ENCODE peak calls at places on chromosomes 1 and 21, in four cellular contexts. G is HepG2, R is choroid plexus epithelial cell, D is AG10803. Z is an unnamed sample.

GRCh38 chr1:1927751-1928150 is 8.7 kb upstream of the TMEM52 start:
- DNase-seq in R (no peak), D (no peak), G (no peak), Z (no peak)

GRCh38 chr1:90561926-90562325 is 155.2 kb downstream of the BARHL2 start:
- DNase-seq in D (no peak), G (no peak), R (no peak), Z (no peak)

GRCh38 chr21:42721341-42721824 is 68.0 kb downstream of the PDE9A start:
- DNase-seq in D (peak; percentile 6), R (no peak), G (peak; percentile 30), Z (no peak)

GRCh38 chr1:72280714-72281113 is 1.6 kb downstream of the NEGR1 start:
- DNase-seq in R (peak; percentile 3), D (no peak), G (no peak), Z (no peak)

GRCh38 chr1:119783354-119784126 is 14.8 kb upstream of the HMGCS2 start:
- DNase-seq in D (peak; percentile 12), G (peak; percentile 46), R (peak; percentile 81), Z (peak; percentile 40)

GRCh38 chr1:47406966-47407365 is 9.1 kb upstream of the FOXE3 start:
- DNase-seq in D (no peak), G (no peak), R (no peak), Z (no peak)

GRCh38 chr1:224183591-224184312 is 712 bp downstream of the DEGS1 start:
- DNase-seq in G (peak; percentile 15), D (peak; percentile 83), R (peak; percentile 70), Z (peak; percentile 27)

GRCh38 chr1:45258059-45258650 is 51.8 kb upstream of the ZSWIM5 start:
- DNase-seq in D (no peak), G (no peak), R (no peak), Z (no peak)

GRCh38 chr1:223840254-223840653 is 5.5 kb downstream of the TP53BP2 start:
- DNase-seq in D (no peak), R (no peak), G (no peak), Z (no peak)

GRCh38 chr21:37225440-37225839 is 41.7 kb downstream of the VPS26C start:
- DNase-seq in R (no peak), G (no peak), D (no peak), Z (no peak)

GRCh38 chr1:36175137-36176095 is 19.5 kb downstream of the MAP7D1 start:
- DNase-seq in G (no peak), D (peak; percentile 48), R (peak; percentile 86), Z (no peak)

GRCh38 chr1:12231276-12231595 is 1.4 kb downstream of the VPS13D start:
- DNase-seq in R (peak; percentile 34), G (no peak), D (peak; percentile 58), Z (peak; percentile 79)

GRCh38 chr21:44874497-44875331 is 1.2 kb upstream of the PTTG1IP start:
- DNase-seq in G (no peak), D (peak; percentile 53), R (no peak), Z (peak; percentile 9)

GRCh38 chr1:107662976-107663375 is 302.0 kb downstream of the VAV3 start:
- DNase-seq in D (peak; percentile 67), G (no peak), R (no peak), Z (no peak)

GRCh38 chr1:66176012-66176715 is 357.8 kb upstream of the SGIP1 start:
- DNase-seq in R (peak; percentile 83), D (peak; percentile 9), G (no peak), Z (no peak)

GRCh38 chr1:51420867-51421627 is 90.7 kb upstream of the TTC39A start:
- DNase-seq in G (no peak), R (no peak), D (no peak), Z (no peak)

GRCh38 chr1:85374160-85374559 is 90.8 kb downstream of the DDAH1 start:
- DNase-seq in G (peak; percentile 47), R (peak; percentile 87), D (peak; percentile 83), Z (peak; percentile 93)

GRCh38 chr1:68049941-68050878 is at the start of gene DIRAS3:
- DNase-seq in D (peak; percentile 46), R (peak; percentile 68), G (no peak), Z (peak; percentile 29)

GRCh38 chr1:54249798-54250497 is 50.0 kb downstream of the MRPL37 start:
- DNase-seq in D (peak; percentile 91), R (peak; percentile 70), G (peak; percentile 66), Z (no peak)

GRCh38 chr1:207868769-207869721 is 41.9 kb downstream of the CD34 start:
- DNase-seq in D (peak; percentile 69), G (peak; percentile 41), R (peak; percentile 75), Z (peak; percentile 81)

GRCh38 chr1:2606004-2606805 is 19.6 kb downstream of the PRXL2B start:
- DNase-seq in R (no peak), D (no peak), G (no peak), Z (no peak)

GRCh38 chr1:22471078-22471477 is 19.4 kb downstream of the ZBTB40 start:
- DNase-seq in D (peak; percentile 64), G (no peak), R (peak; percentile 77), Z (no peak)

GRCh38 chr1:151539321-151540020 is 638 bp upstream of the TUFT1 start:
- DNase-seq in G (peak; percentile 83), D (peak; percentile 80), R (peak; percentile 92), Z (peak; percentile 99)
- TF ChIP-seq CTCF in G (no peak), D (no peak), R (no peak), Z (no peak)

GRCh38 chr1:31593770-31594632 is 17.7 kb downstream of the TINAGL1 start:
- DNase-seq in R (peak; percentile 85), G (peak; percentile 62), D (peak; percentile 69), Z (peak; percentile 67)
- TF ChIP-seq CTCF in R (peak; percentile 98), G (peak; percentile 98), D (peak; percentile 92), Z (peak; percentile 98)

DNA sequence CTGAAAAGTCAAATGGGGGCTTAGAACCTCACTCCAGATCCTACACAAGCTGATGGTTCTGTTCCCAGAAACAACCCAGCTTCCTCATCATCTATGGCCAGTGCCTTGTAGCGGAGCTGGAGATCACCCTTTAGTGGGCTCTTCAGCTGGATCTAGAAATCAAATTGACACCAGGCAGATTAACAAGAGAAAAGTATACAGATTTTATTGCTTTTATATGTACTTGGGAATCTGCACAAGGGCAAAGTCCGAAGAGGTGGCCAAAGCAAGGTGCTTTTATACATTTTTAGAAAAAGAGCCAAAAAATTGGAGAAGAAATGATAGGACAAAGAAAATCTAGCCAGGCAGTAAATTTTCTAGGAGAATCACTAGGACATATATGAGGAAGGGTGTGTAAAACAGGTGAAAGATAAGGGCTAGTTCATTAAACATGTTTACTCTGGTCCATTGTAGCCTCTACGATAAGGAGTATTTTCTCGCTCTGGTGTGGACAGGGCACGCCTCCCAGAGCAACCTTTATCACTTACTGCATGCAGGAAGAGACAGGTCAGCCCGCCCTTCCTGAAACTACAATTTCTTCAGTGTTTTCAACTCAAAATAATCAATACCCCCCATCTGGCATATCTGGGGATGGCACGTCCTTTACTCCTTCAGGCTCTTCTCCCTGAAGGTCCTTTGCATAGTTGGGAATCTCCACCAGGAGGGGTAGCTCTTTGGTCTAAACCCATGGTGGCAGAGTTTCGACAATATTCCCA is 14.0 kb upstream of the LGALS8 start:
- DNase-seq in G (no peak), D (no peak), R (no peak), Z (no peak)
- TF ChIP-seq CTCF in G (no peak), D (no peak), R (no peak), Z (no peak)

GRCh38 chr1:203628185-203628996 is 1.8 kb downstream of the ATP2B4 start:
- DNase-seq in G (no peak), R (peak; percentile 57), D (peak; percentile 54), Z (peak; percentile 65)
- TF ChIP-seq CTCF in G (no peak), R (peak; percentile 57), D (peak; percentile 42), Z (no peak)

Z was measured in bronchial epithelial cell.